ENCODE peak calls at places on chromosomes 11 and 22, in nine cellular contexts. F is GM23338, C is PC-3, K is Peyer's patch, D is K562, W is A549, O is psoas muscle, B is adrenal gland, A is cardiac muscle cell. N is an unnamed sample.

GRCh38 chr11:27331984-27332383 is 31.0 kb downstream of the CCDC34 start:
- DNase-seq in K (no peak), B (no peak), F (no peak), C (no peak), D (no peak), A (peak; percentile 56), W (no peak), O (no peak), N (no peak)

GRCh38 chr11:31882951-31883392 is 71.8 kb upstream of the PAX6 start:
- DNase-seq in F (peak; percentile 35), D (no peak), C (peak; percentile 32), B (no peak), O (no peak), A (no peak), K (no peak), W (no peak), N (no peak)

GRCh38 chr22:19957445-19957844 is 15.8 kb upstream of the TXNRD2 start:
- DNase-seq in A (no peak), B (no peak), F (no peak), K (no peak), C (no peak), W (no peak), O (peak; percentile 53), D (no peak), N (no peak)

GRCh38 chr11:235180-235997 is 753 bp downstream of the SIRT3 start:
- DNase-seq in K (no peak), D (no peak), O (no peak), A (no peak), B (no peak), F (no peak), W (no peak), C (no peak), N (no peak)

GRCh38 chr11:1193326-1194230 is 29.3 kb upstream of the MUC5B start:
- DNase-seq in A (no peak), W (no peak), D (no peak), K (no peak), B (no peak), O (peak; percentile 50), C (no peak), F (no peak), N (peak; percentile 39)

GRCh38 chr11:82829101-82829500 is 71.1 kb downstream of the PRCP start:
- DNase-seq in C (no peak), O (no peak), B (no peak), W (no peak), D (no peak), A (no peak), F (no peak), K (no peak), N (no peak)

GRCh38 chr11:46200537-46201281 is 76.8 kb upstream of the CREB3L1 start:
- DNase-seq in C (peak; percentile 61), O (no peak), A (no peak), K (no peak), B (peak; percentile 22), F (no peak), D (no peak), W (no peak), N (no peak)

GRCh38 chr22:39183991-39184585 is 31.6 kb upstream of the CBX7 start:
- DNase-seq in C (peak; percentile 3), K (peak; percentile 14), A (peak; percentile 93), D (peak; percentile 48), W (peak; percentile 29), F (peak; percentile 63), O (peak; percentile 62), B (no peak), N (peak; percentile 54)

GRCh38 chr11:58318532-58318931 is 40.3 kb downstream of the OR5B17 start:
- DNase-seq in B (no peak), O (no peak), D (no peak), C (no peak), A (no peak), W (no peak), K (no peak), F (no peak), N (no peak)

GRCh38 chr11:112877561-112877960 is 83.7 kb upstream of the NCAM1 start:
- DNase-seq in A (no peak), D (no peak), B (no peak), O (no peak), K (no peak), F (peak; percentile 42), C (no peak), W (no peak), N (no peak)

GRCh38 chr11:48005878-48006277 is 25.5 kb downstream of the PTPRJ start:
- DNase-seq in A (no peak), F (no peak), K (no peak), W (no peak), C (no peak), D (no peak), O (no peak), B (no peak), N (no peak)

GRCh38 chr11:47488111-47488510 is 39.2 kb upstream of the RAPSN start:
- DNase-seq in A (no peak), O (no peak), B (no peak), F (no peak), K (no peak), D (no peak), W (no peak), C (no peak), N (no peak)

GRCh38 chr11:12682730-12683500 is 8.7 kb downstream of the TEAD1 start:
- DNase-seq in O (no peak), W (no peak), B (no peak), K (no peak), C (no peak), F (no peak), A (no peak), D (no peak), N (no peak)

GRCh38 chr11:94876222-94876621 is 97.1 kb downstream of the CWC15 start:
- DNase-seq in W (no peak), B (no peak), F (no peak), D (no peak), O (no peak), A (no peak), C (peak; percentile 10), K (no peak), N (no peak)

GRCh38 chr11:94877446-94878200 is 95.7 kb downstream of the CWC15 start:
- DNase-seq in D (no peak), B (no peak), W (no peak), C (no peak), O (no peak), K (no peak), A (peak; percentile 74), F (no peak), N (no peak)

GRCh38 chr11:94879006-94879405 is 94.3 kb downstream of the CWC15 start:
- DNase-seq in C (no peak), D (no peak), B (no peak), K (no peak), O (no peak), A (no peak), W (no peak), F (no peak), N (no peak)

GRCh38 chr11:94873910-94874575 is 99.3 kb downstream of the CWC15 start:
- DNase-seq in A (peak; percentile 21), C (no peak), B (no peak), W (no peak), F (no peak), K (no peak), O (no peak), D (no peak), N (no peak)

GRCh38 chr11:94876645-94877445 is 96.5 kb downstream of the CWC15 start:
- DNase-seq in F (no peak), K (peak; percentile 31), D (peak; percentile 51), O (peak; percentile 85), A (peak; percentile 97), B (peak; percentile 63), W (peak; percentile 72), C (peak; percentile 84), N (peak; percentile 82)
- TF ChIP-seq CTCF in F (no peak), K (no peak), D (peak; percentile 29), O (peak; percentile 12), A (peak; percentile 46), B (peak; percentile 12), W (peak; percentile 19), C (peak; percentile 58), N (peak; percentile 18)

GRCh38 chr11:85955531-85955930 is 100.3 kb downstream of the CCDC83 start:
- DNase-seq in O (no peak), W (no peak), D (no peak), B (no peak), A (peak; percentile 85), C (no peak), K (no peak), F (no peak), N (no peak)
- H3K4me3 ChIP-seq in O (no peak overlapping the region), W (no peak overlapping the region), D (no peak overlapping the region), B (no peak overlapping the region), A (no peak overlapping the region), C (no peak overlapping the region), K (no peak overlapping the region), F (no peak overlapping the region), N (no peak overlapping the region)

GRCh38 chr22:35229865-35230264 is 27.4 kb upstream of the HMGXB4 start:
- DNase-seq in D (no peak), C (no peak), A (no peak), W (no peak), B (no peak), K (no peak), F (no peak), O (no peak), N (no peak)

GRCh38 chr22:35230417-35230816 is 26.9 kb upstream of the HMGXB4 start:
- DNase-seq in A (no peak), O (no peak), C (no peak), F (no peak), K (no peak), W (no peak), B (no peak), D (no peak), N (no peak)

GRCh38 chr22:35227248-35227647 is 30.0 kb upstream of the HMGXB4 start:
- DNase-seq in W (no peak), C (no peak), K (no peak), O (no peak), D (no peak), B (no peak), F (no peak), A (no peak), N (no peak)

GRCh38 chr22:35230839-35231584 is 26.3 kb upstream of the HMGXB4 start:
- DNase-seq in O (no peak), B (no peak), C (peak; percentile 29), K (no peak), A (no peak), F (no peak), W (peak; percentile 48), D (peak; percentile 18), N (no peak)

DNA sequence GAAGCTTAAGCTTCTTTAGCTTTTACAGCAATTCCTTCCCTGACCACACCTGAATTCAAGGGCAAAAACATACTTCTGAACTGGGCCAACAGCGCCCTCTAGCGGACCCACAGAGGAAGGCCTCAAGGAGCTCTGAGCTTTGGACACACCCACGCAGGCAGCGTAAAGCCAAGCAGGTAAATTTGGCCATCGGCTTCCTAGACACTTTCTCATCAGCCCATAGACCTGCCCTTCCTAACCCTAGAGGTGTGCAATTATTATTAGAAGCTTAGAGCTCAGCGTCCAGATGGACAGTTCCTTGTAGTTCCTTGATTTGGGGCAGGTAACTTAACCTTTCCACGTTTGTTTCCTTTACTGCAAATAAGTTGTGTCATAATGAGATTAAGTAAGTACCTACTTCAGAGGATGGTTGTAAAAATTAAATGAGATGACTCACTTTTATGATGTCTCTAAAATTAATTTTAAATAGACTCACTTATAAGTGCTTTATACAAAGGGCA is 25.7 kb upstream of the HMGXB4 start:
- DNase-seq in C (peak; percentile 79), A (peak; percentile 76), F (peak; percentile 91), B (peak; percentile 50), K (peak; percentile 34), D (peak; percentile 66), W (peak; percentile 78), O (no peak), N (no peak)
- H3K27ac ChIP-seq in C (no peak overlapping the region), A (no peak overlapping the region), F (no peak overlapping the region), B (no peak overlapping the region), K (no peak overlapping the region), D (no peak overlapping the region), W (no peak overlapping the region), O (no peak overlapping the region), N (no peak overlapping the region)

GRCh38 chr11:4560462-4560861 is 15.5 kb downstream of the OR52M1 start:
- DNase-seq in D (no peak), B (no peak), C (no peak), W (no peak), K (no peak), O (no peak), F (no peak), A (no peak), N (no peak)
- TF ChIP-seq CTCF in D (no peak), B (no peak), C (no peak), W (no peak), K (no peak), O (no peak), F (no peak), A (no peak), N (no peak)